ENCODE peak calls at places on chromosome 14, in ten cellular contexts. One of them, this sample, is unnamed.

GRCh38 chr14:74555476-74556050 is 56.5 kb downstream of the LTBP2 start:
- DNase-seq in lower leg skin: no peak
- DNase-seq in Peyer's patch: no peak
- DNase-seq in ovary: no peak
- DNase-seq in testis: no peak
- DNase-seq in HCT116: no peak
- DNase-seq in transverse colon: no peak
- DNase-seq in K562: no peak
- DNase-seq in esophagus squamous epithelium: no peak
- DNase-seq in esophagus muscularis mucosa: no peak
- DNase-seq in this sample: no peak

GRCh38 chr14:102095231-102095870 is 8.5 kb upstream of the HSP90AA1 start:
- DNase-seq in lower leg skin: no peak
- DNase-seq in Peyer's patch: no peak
- DNase-seq in ovary: no peak
- DNase-seq in testis: no peak
- DNase-seq in HCT116: no peak
- DNase-seq in transverse colon: no peak
- DNase-seq in K562: no peak
- DNase-seq in esophagus squamous epithelium: no peak
- DNase-seq in esophagus muscularis mucosa: no peak
- DNase-seq in this sample: peak; percentile 32

GRCh38 chr14:54579606-54580005 is 12.7 kb downstream of the SAMD4A start:
- DNase-seq in lower leg skin: no peak
- DNase-seq in Peyer's patch: no peak
- DNase-seq in ovary: no peak
- DNase-seq in testis: peak; percentile 23
- DNase-seq in HCT116: no peak
- DNase-seq in transverse colon: no peak
- DNase-seq in K562: no peak
- DNase-seq in esophagus squamous epithelium: no peak
- DNase-seq in esophagus muscularis mucosa: no peak
- DNase-seq in this sample: no peak

GRCh38 chr14:54362089-54362504 is 34.7 kb upstream of the CDKN3 start:
- DNase-seq in lower leg skin: no peak
- DNase-seq in Peyer's patch: no peak
- DNase-seq in ovary: no peak
- DNase-seq in testis: no peak
- DNase-seq in HCT116: no peak
- DNase-seq in transverse colon: no peak
- DNase-seq in K562: no peak
- DNase-seq in esophagus squamous epithelium: no peak
- DNase-seq in esophagus muscularis mucosa: no peak
- DNase-seq in this sample: no peak

GRCh38 chr14:33062476-33062875 is 123.8 kb downstream of the NPAS3 start:
- DNase-seq in lower leg skin: no peak
- DNase-seq in Peyer's patch: no peak
- DNase-seq in ovary: no peak
- DNase-seq in testis: no peak
- DNase-seq in HCT116: no peak
- DNase-seq in transverse colon: no peak
- DNase-seq in K562: no peak
- DNase-seq in esophagus squamous epithelium: no peak
- DNase-seq in esophagus muscularis mucosa: no peak
- DNase-seq in this sample: no peak

GRCh38 chr14:103348154-103348553 is 14.1 kb downstream of the EIF5 start:
- DNase-seq in lower leg skin: no peak
- DNase-seq in Peyer's patch: no peak
- DNase-seq in ovary: no peak
- DNase-seq in testis: no peak
- DNase-seq in HCT116: no peak
- DNase-seq in transverse colon: no peak
- DNase-seq in K562: no peak
- DNase-seq in esophagus squamous epithelium: no peak
- DNase-seq in esophagus muscularis mucosa: no peak
- DNase-seq in this sample: no peak

GRCh38 chr14:32319368-32320049 is 9.6 kb upstream of the AKAP6 start:
- DNase-seq in lower leg skin: no peak
- DNase-seq in Peyer's patch: no peak
- DNase-seq in ovary: no peak
- DNase-seq in testis: no peak
- DNase-seq in HCT116: no peak
- DNase-seq in transverse colon: no peak
- DNase-seq in K562: no peak
- DNase-seq in esophagus squamous epithelium: no peak
- DNase-seq in esophagus muscularis mucosa: no peak
- DNase-seq in this sample: no peak

GRCh38 chr14:58817846-58818245 is 180.1 kb downstream of the DACT1 start:
- DNase-seq in lower leg skin: no peak
- DNase-seq in Peyer's patch: no peak
- DNase-seq in ovary: no peak
- DNase-seq in testis: no peak
- DNase-seq in HCT116: no peak
- DNase-seq in transverse colon: no peak
- DNase-seq in K562: no peak
- DNase-seq in esophagus squamous epithelium: no peak
- DNase-seq in esophagus muscularis mucosa: no peak
- DNase-seq in this sample: no peak

GRCh38 chr14:32224731-32225377 is 21.8 kb upstream of the RNU6-8 start:
- DNase-seq in lower leg skin: no peak
- DNase-seq in Peyer's patch: no peak
- DNase-seq in ovary: no peak
- DNase-seq in testis: no peak
- DNase-seq in HCT116: no peak
- DNase-seq in transverse colon: no peak
- DNase-seq in K562: peak; percentile 23
- DNase-seq in esophagus squamous epithelium: no peak
- DNase-seq in esophagus muscularis mucosa: no peak
- DNase-seq in this sample: peak; percentile 33

GRCh38 chr14:104149617-104150141 is 11.3 kb downstream of the KIF26A start:
- DNase-seq in lower leg skin: no peak
- DNase-seq in Peyer's patch: no peak
- DNase-seq in ovary: no peak
- DNase-seq in testis: no peak
- DNase-seq in HCT116: no peak
- DNase-seq in transverse colon: no peak
- DNase-seq in K562: no peak
- DNase-seq in esophagus squamous epithelium: no peak
- DNase-seq in esophagus muscularis mucosa: no peak
- DNase-seq in this sample: peak; percentile 40

GRCh38 chr14:41570415-41571155 is 36.1 kb upstream of the LRFN5 start:
- DNase-seq in lower leg skin: no peak
- DNase-seq in Peyer's patch: no peak
- DNase-seq in ovary: no peak
- DNase-seq in testis: no peak
- DNase-seq in HCT116: no peak
- DNase-seq in transverse colon: no peak
- DNase-seq in K562: no peak
- DNase-seq in esophagus squamous epithelium: no peak
- DNase-seq in esophagus muscularis mucosa: no peak
- DNase-seq in this sample: no peak

GRCh38 chr14:101965145-101965531 is 765 bp downstream of the DYNC1H1 start:
- DNase-seq in lower leg skin: peak; percentile 93
- DNase-seq in Peyer's patch: peak; percentile 70
- DNase-seq in ovary: peak; percentile 63
- DNase-seq in testis: peak; percentile 78
- DNase-seq in HCT116: peak; percentile 27
- DNase-seq in transverse colon: peak; percentile 80
- DNase-seq in K562: no peak
- DNase-seq in esophagus squamous epithelium: no peak
- DNase-seq in esophagus muscularis mucosa: peak; percentile 96
- DNase-seq in this sample: peak; percentile 89

GRCh38 chr14:72420749-72421452 is 473.0 kb downstream of the DPF3 start:
- DNase-seq in lower leg skin: peak; percentile 92
- DNase-seq in Peyer's patch: peak; percentile 66
- DNase-seq in ovary: peak; percentile 83
- DNase-seq in testis: peak; percentile 96
- DNase-seq in HCT116: peak; percentile 53
- DNase-seq in transverse colon: peak; percentile 74
- DNase-seq in K562: peak; percentile 62
- DNase-seq in esophagus squamous epithelium: no peak
- DNase-seq in esophagus muscularis mucosa: peak; percentile 94
- DNase-seq in this sample: peak; percentile 59

GRCh38 chr14:95348395-95349080 is 28.8 kb upstream of the CLMN start:
- DNase-seq in lower leg skin: peak; percentile 23
- DNase-seq in Peyer's patch: no peak
- DNase-seq in ovary: no peak
- DNase-seq in testis: no peak
- DNase-seq in HCT116: no peak
- DNase-seq in transverse colon: no peak
- DNase-seq in K562: no peak
- DNase-seq in esophagus squamous epithelium: no peak
- DNase-seq in esophagus muscularis mucosa: no peak
- DNase-seq in this sample: no peak

GRCh38 chr14:93317836-93318807 is 14.7 kb downstream of the BTBD7 start:
- DNase-seq in lower leg skin: no peak
- DNase-seq in Peyer's patch: no peak
- DNase-seq in ovary: no peak
- DNase-seq in testis: no peak
- DNase-seq in HCT116: no peak
- DNase-seq in transverse colon: peak; percentile 22
- DNase-seq in K562: no peak
- DNase-seq in esophagus squamous epithelium: no peak
- DNase-seq in esophagus muscularis mucosa: no peak
- DNase-seq in this sample: peak; percentile 79

GRCh38 chr14:89428556-89429196 is 11.6 kb upstream of the FOXN3 start:
- DNase-seq in lower leg skin: no peak
- DNase-seq in Peyer's patch: no peak
- DNase-seq in ovary: peak; percentile 55
- DNase-seq in testis: peak; percentile 41
- DNase-seq in HCT116: no peak
- DNase-seq in transverse colon: no peak
- DNase-seq in K562: no peak
- DNase-seq in esophagus squamous epithelium: no peak
- DNase-seq in esophagus muscularis mucosa: no peak
- DNase-seq in this sample: no peak

GRCh38 chr14:59189281-59189821 is 884 bp downstream of the DAAM1 start:
- DNase-seq in lower leg skin: peak; percentile 88
- DNase-seq in Peyer's patch: peak; percentile 47
- DNase-seq in ovary: peak; percentile 39
- DNase-seq in testis: peak; percentile 33
- DNase-seq in HCT116: no peak
- DNase-seq in transverse colon: no peak
- DNase-seq in K562: peak; percentile 9
- DNase-seq in esophagus squamous epithelium: no peak
- DNase-seq in esophagus muscularis mucosa: no peak
- DNase-seq in this sample: peak; percentile 79

GRCh38 chr14:54902143-54902520 is 494 bp downstream of the GCH1 start:
- DNase-seq in lower leg skin: peak; percentile 95
- DNase-seq in Peyer's patch: peak; percentile 82
- DNase-seq in ovary: peak; percentile 51
- DNase-seq in testis: peak; percentile 77
- DNase-seq in HCT116: peak; percentile 41
- DNase-seq in transverse colon: peak; percentile 85
- DNase-seq in K562: peak; percentile 27
- DNase-seq in esophagus squamous epithelium: peak; percentile 10
- DNase-seq in esophagus muscularis mucosa: peak; percentile 93
- DNase-seq in this sample: peak; percentile 84

DNA sequence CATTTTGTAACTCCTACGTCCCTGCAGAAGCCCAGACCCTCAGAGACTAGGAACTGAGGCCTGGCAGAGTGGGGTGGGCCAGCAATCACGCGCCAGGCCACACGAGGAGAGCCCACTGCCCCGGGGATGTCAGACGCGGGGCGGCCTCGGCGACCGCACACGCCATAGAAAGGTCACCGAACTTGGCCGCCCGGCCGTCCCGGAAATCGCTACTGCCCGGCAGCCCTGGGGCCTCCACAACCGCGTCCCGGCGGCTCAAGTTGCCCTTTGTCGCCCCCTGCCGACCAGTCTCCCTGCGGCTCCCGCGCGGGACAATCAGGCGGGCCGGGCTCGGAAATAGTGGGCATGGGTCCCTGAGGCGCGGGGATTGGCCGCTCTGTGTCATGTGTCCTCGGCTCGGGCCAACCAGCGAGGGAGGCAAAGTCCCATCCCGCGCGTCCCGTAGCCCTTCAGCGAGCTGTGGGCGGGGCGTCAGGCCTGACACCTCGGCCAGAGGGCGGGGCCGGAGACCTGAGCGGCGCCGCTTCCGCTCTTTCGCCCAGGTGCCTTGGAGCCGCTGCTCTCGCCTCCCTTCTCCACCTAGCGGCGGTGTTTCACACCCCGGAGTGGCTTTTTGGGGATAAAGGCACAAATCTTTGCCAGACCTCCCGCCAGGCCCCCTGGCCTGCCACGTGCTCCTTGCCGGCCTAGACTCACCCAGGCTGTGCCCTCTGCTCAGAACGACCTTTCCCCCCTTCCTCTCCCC is 33.4 kb upstream of the DEGS2 start:
- DNase-seq in lower leg skin: peak; percentile 100
- DNase-seq in Peyer's patch: peak; percentile 100
- DNase-seq in ovary: peak; percentile 99
- DNase-seq in testis: peak; percentile 100
- DNase-seq in HCT116: peak; percentile 97
- DNase-seq in transverse colon: peak; percentile 100
- DNase-seq in K562: peak; percentile 97
- DNase-seq in esophagus squamous epithelium: peak; percentile 97
- DNase-seq in esophagus muscularis mucosa: peak; percentile 100
- DNase-seq in this sample: peak; percentile 99
- TF ChIP-seq POLR2A in lower leg skin: no peak
- TF ChIP-seq POLR2A in Peyer's patch: no peak
- TF ChIP-seq POLR2A in ovary: peak; percentile 47
- TF ChIP-seq POLR2A in testis: no peak
- TF ChIP-seq POLR2A in HCT116: peak; percentile 68
- TF ChIP-seq POLR2A in transverse colon: peak; percentile 33
- TF ChIP-seq POLR2A in K562: peak; percentile 57
- TF ChIP-seq POLR2A in esophagus squamous epithelium: no peak
- TF ChIP-seq POLR2A in esophagus muscularis mucosa: peak; percentile 39
- TF ChIP-seq POLR2A in this sample: peak; percentile 68

GRCh38 chr14:52313903-52314481 is at the start of gene PTGER2:
- DNase-seq in lower leg skin: peak; percentile 97
- DNase-seq in Peyer's patch: peak; percentile 68
- DNase-seq in ovary: peak; percentile 85
- DNase-seq in testis: peak; percentile 94
- DNase-seq in HCT116: peak; percentile 57
- DNase-seq in transverse colon: peak; percentile 95
- DNase-seq in K562: peak; percentile 74
- DNase-seq in esophagus squamous epithelium: peak; percentile 14
- DNase-seq in esophagus muscularis mucosa: peak; percentile 97
- DNase-seq in this sample: peak; percentile 80
- TF ChIP-seq POLR2A in lower leg skin: no peak
- TF ChIP-seq POLR2A in Peyer's patch: peak; percentile 59
- TF ChIP-seq POLR2A in ovary: no peak
- TF ChIP-seq POLR2A in testis: no peak
- TF ChIP-seq POLR2A in HCT116: no peak
- TF ChIP-seq POLR2A in transverse colon: peak; percentile 80
- TF ChIP-seq POLR2A in K562: no peak
- TF ChIP-seq POLR2A in esophagus squamous epithelium: no peak
- TF ChIP-seq POLR2A in esophagus muscularis mucosa: peak; percentile 81
- TF ChIP-seq POLR2A in this sample: no peak

GRCh38 chr14:105419305-105420091 is at the start of gene MTA1:
- DNase-seq in lower leg skin: peak; percentile 84
- DNase-seq in Peyer's patch: peak; percentile 45
- DNase-seq in ovary: peak; percentile 53
- DNase-seq in testis: no peak
- DNase-seq in HCT116: no peak
- DNase-seq in transverse colon: peak; percentile 54
- DNase-seq in K562: peak; percentile 74
- DNase-seq in esophagus squamous epithelium: no peak
- DNase-seq in esophagus muscularis mucosa: no peak
- DNase-seq in this sample: peak; percentile 68
- TF ChIP-seq POLR2A in lower leg skin: no peak
- TF ChIP-seq POLR2A in Peyer's patch: peak; percentile 16
- TF ChIP-seq POLR2A in ovary: no peak
- TF ChIP-seq POLR2A in testis: no peak
- TF ChIP-seq POLR2A in HCT116: no peak
- TF ChIP-seq POLR2A in transverse colon: peak; percentile 20
- TF ChIP-seq POLR2A in K562: peak; percentile 47
- TF ChIP-seq POLR2A in esophagus squamous epithelium: no peak
- TF ChIP-seq POLR2A in esophagus muscularis mucosa: no peak
- TF ChIP-seq POLR2A in this sample: peak; percentile 43

GRCh38 chr14:69152944-69153847 is at the start of gene DCAF5:
- DNase-seq in lower leg skin: peak; percentile 98
- DNase-seq in Peyer's patch: peak; percentile 94
- DNase-seq in ovary: peak; percentile 92
- DNase-seq in testis: peak; percentile 96
- DNase-seq in HCT116: peak; percentile 84
- DNase-seq in transverse colon: peak; percentile 96
- DNase-seq in K562: peak; percentile 87
- DNase-seq in esophagus squamous epithelium: peak; percentile 67
- DNase-seq in esophagus muscularis mucosa: peak; percentile 98
- DNase-seq in this sample: peak; percentile 93
- TF ChIP-seq POLR2A in lower leg skin: no peak
- TF ChIP-seq POLR2A in Peyer's patch: peak; percentile 77
- TF ChIP-seq POLR2A in ovary: peak; percentile 72
- TF ChIP-seq POLR2A in testis: peak; percentile 43
- TF ChIP-seq POLR2A in HCT116: peak; percentile 36
- TF ChIP-seq POLR2A in transverse colon: peak; percentile 60
- TF ChIP-seq POLR2A in K562: peak; percentile 62
- TF ChIP-seq POLR2A in esophagus squamous epithelium: peak; percentile 5
- TF ChIP-seq POLR2A in esophagus muscularis mucosa: peak; percentile 71
- TF ChIP-seq POLR2A in this sample: peak; percentile 75

This sample was measured in erythroblast.